ENCODE peak calls at places on chromosomes 5 and 9, in eight cellular contexts. O is esophagus squamous epithelium, J is cardiac muscle cell, L is heart left ventricle, Z is kidney, X is uterus, C is GM23338, H is Panc1. D is an unnamed sample. For H3K4me1, the result is how much of the 10 kb centered on the place peaks cover.

GRCh38 chr5:2703041-2703440 is 48.4 kb downstream of the IRX2 start:
- DNase-seq in L (no peak), J (no peak), X (no peak), C (no peak), H (no peak), O (no peak), Z (no peak), D (no peak)

GRCh38 chr5:68171101-68171558 is 44.4 kb upstream of the PIK3R1 start:
- DNase-seq in Z (peak), C (no peak), X (peak), O (no peak), H (no peak), J (no peak), L (no peak), D (no peak)

GRCh38 chr9:72315510-72316287 is 49.3 kb downstream of the ZFAND5 start:
- DNase-seq in Z (peak), X (no peak), O (no peak), J (no peak), C (peak), L (no peak), H (no peak), D (peak)

GRCh38 chr9:1025131-1025530 is 25.0 kb upstream of the DMRT2 start:
- DNase-seq in Z (no peak), O (no peak), J (no peak), L (no peak), C (peak), H (no peak), X (no peak), D (no peak)

GRCh38 chr9:131666779-131667178 is 73.1 kb downstream of the RAPGEF1 start:
- DNase-seq in Z (no peak), L (no peak), H (no peak), C (no peak), X (no peak), J (no peak), O (no peak), D (no peak)

GRCh38 chr5:97874491-97874890 is 691.4 kb upstream of the RIOK2 start:
- DNase-seq in C (no peak), L (no peak), Z (no peak), J (no peak), H (no peak), X (no peak), O (no peak), D (no peak)

GRCh38 chr9:125525846-125526619 is 181.0 kb downstream of the MAPKAP1 start:
- DNase-seq in Z (no peak), L (peak), H (no peak), X (no peak), J (no peak), O (no peak), C (no peak), D (no peak)

GRCh38 chr5:32790411-32790951 is 79.4 kb downstream of the NPR3 start:
- DNase-seq in C (no peak), J (no peak), O (no peak), L (no peak), Z (no peak), H (no peak), X (no peak), D (no peak)

GRCh38 chr9:133844876-133845658 is 106.9 kb upstream of the SARDH start:
- DNase-seq in C (no peak), Z (peak), L (peak), J (no peak), H (no peak), X (peak), O (no peak), D (peak)

GRCh38 chr5:148974638-148975330 is 88.1 kb downstream of the SH3TC2 start:
- DNase-seq in X (no peak), J (no peak), H (no peak), C (no peak), Z (no peak), L (no peak), O (no peak), D (no peak)

DNA sequence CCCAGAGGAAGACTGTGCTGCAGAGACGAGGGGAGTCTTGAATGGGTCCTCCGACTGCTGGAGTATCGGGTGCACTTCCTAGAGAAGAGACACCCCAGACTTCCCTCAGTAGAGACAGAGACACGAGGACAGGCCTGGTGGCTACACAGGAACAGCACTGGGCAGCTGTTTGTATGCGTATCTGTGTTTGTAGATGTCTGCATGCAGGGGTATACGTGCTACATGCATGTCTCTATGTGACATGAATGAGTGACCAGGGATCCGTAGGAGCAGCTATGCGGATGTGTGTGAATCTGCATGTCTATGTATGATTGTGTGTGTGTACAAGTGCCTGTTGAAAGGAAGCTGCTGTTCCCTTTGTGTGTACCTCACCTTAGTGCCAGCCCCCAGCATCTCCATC is 31.2 kb downstream of the CNTFR start:
- DNase-seq in C (no peak), J (no peak), H (no peak), Z (no peak), L (no peak), X (no peak), O (no peak), D (no peak)
- TF ChIP-seq CTCF in C (no peak), J (no peak), H (no peak), Z (no peak), L (no peak), X (no peak), O (no peak), D (no peak)

GRCh38 chr9:5820425-5820824 is 12.5 kb downstream of the ERMP1 start:
- DNase-seq in C (no peak), Z (no peak), J (no peak), H (no peak), L (no peak), O (no peak), X (no peak), D (no peak)

GRCh38 chr9:5825896-5826622 is 6.9 kb downstream of the ERMP1 start:
- DNase-seq in C (no peak), Z (no peak), L (no peak), H (no peak), J (no peak), O (no peak), X (no peak), D (no peak)

GRCh38 chr9:5825223-5825622 is 7.7 kb downstream of the ERMP1 start:
- DNase-seq in J (no peak), Z (no peak), O (no peak), L (no peak), H (no peak), X (no peak), C (no peak), D (no peak)
- H3K27ac ChIP-seq in J (no peak), Z (peak), O (no peak), L (no peak), H (no peak), X (no peak), C (no peak), D (no peak)

DNA sequence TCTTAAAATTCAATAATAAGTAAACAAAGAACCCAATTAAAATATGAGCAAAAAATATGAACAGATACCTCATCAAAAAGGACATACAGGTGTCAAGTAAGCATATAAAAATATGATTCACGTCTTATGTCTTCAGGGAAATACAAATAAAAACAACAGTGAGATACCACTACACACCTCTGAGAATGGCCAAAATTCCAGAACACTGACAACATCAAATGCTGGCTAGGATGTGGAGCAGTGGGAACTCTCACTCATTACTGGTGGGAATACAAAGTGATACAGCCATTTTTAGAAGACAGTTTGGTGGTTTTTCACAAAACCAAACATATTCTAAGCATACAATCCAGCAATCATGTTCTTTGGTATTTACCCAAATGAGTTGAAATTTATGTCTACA is 252.4 kb downstream of the NR3C1 start:
- DNase-seq in O (no peak), Z (no peak), H (no peak), L (no peak), J (no peak), X (no peak), C (no peak), D (no peak)
- H3K4me1 ChIP-seq in O (under half), Z (under half), H (under half), L (under half), J (under half), X (under half), C (under half), D (under half)

GRCh38 chr9:137776306-137776995 is 101.1 kb upstream of the CACNA1B start:
- DNase-seq in H (no peak), X (no peak), Z (peak), O (no peak), J (no peak), C (no peak), L (no peak), D (no peak)

GRCh38 chr9:137777761-137778160 is 99.8 kb upstream of the CACNA1B start:
- DNase-seq in X (no peak), H (no peak), L (no peak), Z (peak), J (no peak), O (no peak), C (no peak), D (no peak)

GRCh38 chr9:137771580-137771979 is 106.0 kb upstream of the CACNA1B start:
- DNase-seq in Z (no peak), L (no peak), H (no peak), O (no peak), J (no peak), C (no peak), X (no peak), D (no peak)

GRCh38 chr9:137772281-137772873 is 105.2 kb upstream of the CACNA1B start:
- DNase-seq in J (peak), L (no peak), X (no peak), Z (no peak), H (no peak), O (no peak), C (peak), D (no peak)

GRCh38 chr9:137774775-137775386 is 102.7 kb upstream of the CACNA1B start:
- DNase-seq in J (no peak), Z (peak), O (no peak), X (no peak), C (no peak), H (no peak), L (no peak), D (no peak)
- TF ChIP-seq CTCF in J (no peak), Z (no peak), O (no peak), X (no peak), C (no peak), H (no peak), L (no peak), D (no peak)

DNA sequence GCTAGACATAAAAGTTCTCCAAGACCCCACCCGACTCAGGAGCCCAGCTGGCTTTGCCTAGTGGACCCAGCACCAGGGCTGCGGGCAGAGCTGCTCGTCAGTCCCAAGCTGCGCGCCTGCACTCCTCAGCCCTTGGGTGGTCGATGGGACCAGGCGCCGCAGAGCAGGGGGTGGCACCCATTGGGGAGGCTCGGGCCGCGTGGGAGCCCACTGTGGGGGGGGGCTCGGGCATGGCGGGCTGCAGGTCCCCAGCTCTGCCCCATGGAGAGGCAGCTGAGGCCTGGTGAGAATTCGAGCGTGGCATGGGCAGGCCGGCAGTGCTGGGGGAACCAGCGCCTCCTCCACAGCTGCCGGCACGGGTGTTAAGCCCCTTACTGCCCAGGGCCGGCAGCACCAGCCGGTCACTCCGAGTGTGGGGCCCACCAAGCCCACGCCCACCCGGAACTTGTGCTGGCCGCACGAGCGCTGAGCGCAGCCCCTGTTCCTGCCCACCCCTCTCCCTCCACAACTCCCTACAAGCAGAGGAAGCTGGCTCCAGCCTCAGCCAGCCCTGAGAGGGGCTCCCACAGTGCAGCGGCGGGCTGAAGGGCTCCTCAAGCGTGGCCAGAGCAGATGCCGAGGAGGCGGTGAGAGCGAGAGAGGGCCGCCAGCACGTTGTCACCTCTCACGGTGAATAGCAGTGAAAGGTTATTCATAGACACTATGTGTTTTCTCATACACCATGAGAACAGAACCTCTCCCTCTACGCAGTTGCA is 54.9 kb downstream of the RAPGEF6 start:
- DNase-seq in Z (no peak), O (no peak), H (no peak), X (no peak), C (no peak), J (no peak), L (no peak), D (no peak)
- H3K27ac ChIP-seq in Z (no peak), O (no peak), H (no peak), X (no peak), C (no peak), J (no peak), L (no peak), D (no peak)

DNA sequence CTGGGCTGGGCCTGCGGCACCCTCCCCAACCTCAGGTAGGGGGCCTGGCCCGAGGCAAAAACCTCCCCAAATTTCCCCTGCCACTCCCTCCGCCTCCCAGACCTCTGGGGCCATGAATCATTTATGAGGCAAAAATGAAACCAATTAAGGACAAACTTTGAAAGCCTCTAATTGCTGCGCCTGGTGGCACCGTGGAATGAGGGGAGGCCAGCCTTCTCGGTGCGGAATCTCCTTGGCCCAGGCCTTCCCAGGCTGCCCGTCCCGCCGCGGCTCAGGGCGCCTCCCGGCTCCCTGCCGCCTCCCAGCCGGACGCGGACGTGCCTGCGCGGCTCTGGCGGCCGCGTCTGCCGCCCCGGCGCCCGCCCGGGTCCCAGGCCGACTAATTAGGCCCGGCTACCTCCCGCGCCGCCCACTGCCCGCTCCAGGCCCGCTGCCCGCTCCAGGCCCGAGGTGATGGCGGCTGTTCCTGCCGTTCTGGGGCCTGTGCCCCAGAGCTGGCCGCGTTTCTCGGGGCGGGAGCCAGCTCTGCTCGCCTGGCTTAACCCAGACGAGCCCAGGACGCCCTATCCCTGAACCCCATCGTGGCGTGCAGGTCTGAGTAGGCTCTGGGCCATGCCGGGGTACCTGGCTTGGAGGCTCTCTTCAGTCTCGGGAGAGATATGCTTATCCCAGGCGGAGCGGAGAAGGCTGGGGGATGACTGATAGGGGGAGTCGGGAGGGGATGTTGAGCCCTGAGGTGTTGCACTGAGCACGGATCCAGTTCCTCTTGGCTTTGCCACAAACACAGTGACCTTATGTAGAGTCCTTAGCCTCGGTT is 20.1 kb downstream of the CXXC5 start:
- DNase-seq in L (no peak), H (no peak), J (no peak), O (no peak), Z (peak), X (no peak), C (peak), D (peak)
- H3K4me1 ChIP-seq in L (half or more), H (half or more), J (under half), O (under half), Z (half or more), X (under half), C (under half), D (half or more)

GRCh38 chr5:106121972-106122605 is 1548.6 kb downstream of the EFNA5 start:
- DNase-seq in L (no peak), H (peak), X (no peak), J (peak), C (peak), Z (no peak), O (no peak), D (peak)
- TF ChIP-seq CTCF in L (peak), H (peak), X (no peak), J (peak), C (peak), Z (peak), O (peak), D (peak)

GRCh38 chr5:10702040-10702629 is 58.9 kb downstream of the DAP start:
- DNase-seq in H (no peak), L (no peak), X (no peak), J (no peak), C (no peak), O (no peak), Z (peak), D (no peak)

GRCh38 chr5:10701567-10702039 is 59.4 kb downstream of the DAP start:
- DNase-seq in X (peak), O (no peak), L (no peak), Z (no peak), H (no peak), C (peak), J (peak), D (no peak)

GRCh38 chr5:10700516-10700915 is 60.5 kb downstream of the DAP start:
- DNase-seq in J (no peak), C (no peak), L (no peak), H (no peak), O (no peak), X (no peak), Z (no peak), D (no peak)

GRCh38 chr5:10699987-10700386 is 61.0 kb downstream of the DAP start:
- DNase-seq in X (no peak), H (no peak), L (no peak), J (no peak), Z (no peak), C (no peak), O (no peak), D (no peak)

GRCh38 chr5:10699281-10699874 is 61.7 kb downstream of the DAP start:
- DNase-seq in C (no peak), Z (no peak), H (no peak), X (no peak), O (no peak), J (no peak), L (no peak), D (no peak)
- H3K27ac ChIP-seq in C (no peak), Z (no peak), H (no peak), X (no peak), O (no peak), J (no peak), L (no peak), D (no peak)

DNA sequence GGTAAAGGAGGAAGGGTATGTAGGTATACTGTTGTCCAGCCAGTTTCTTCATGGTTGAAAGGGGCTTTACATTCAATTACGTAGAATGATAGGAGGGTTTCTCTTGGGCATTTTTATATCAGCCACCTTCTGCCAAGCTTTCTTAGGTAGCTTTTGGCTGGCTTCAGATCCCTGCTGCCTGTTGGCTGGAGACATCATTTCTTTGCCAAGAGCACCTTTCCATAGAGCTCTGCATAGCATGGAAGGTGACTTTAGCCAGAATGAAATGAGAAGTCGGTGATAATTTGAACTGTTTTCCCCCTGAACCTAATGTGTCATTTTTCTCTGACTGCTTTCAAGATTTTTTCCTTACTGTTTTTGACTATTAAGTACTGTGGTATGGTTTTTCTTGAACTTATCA is 26.9 kb downstream of the TMEFF1 start:
- DNase-seq in C (no peak), H (no peak), Z (no peak), L (no peak), O (no peak), X (no peak), J (no peak), D (no peak)
- H3K4me1 ChIP-seq in C (under half), H (under half), Z (under half), L (under half), O (under half), X (under half), J (under half), D (under half)

GRCh38 chr5:152271420-152271819 is 133.7 kb downstream of the NMUR2 start:
- DNase-seq in Z (no peak), X (no peak), J (peak), L (no peak), C (peak), H (no peak), O (no peak), D (no peak)
- TF ChIP-seq CTCF in Z (peak), X (no peak), J (peak), L (peak), C (peak), H (peak), O (no peak), D (peak)